ENCODE peak calls at places on chromosome 9, in four cellular contexts. A is tibial nerve, B is dorsolateral prefrontal cortex, L is upper lobe of left lung. K is an unnamed sample. For H3K27me3, the result is how much of the 10 kb centered on the place peaks cover.

GRCh38 chr9:133139246-133140173 is 18.5 kb upstream of the RALGDS start:
- DNase-seq in A (no peak), B (no peak), L (peak), K (no peak)

GRCh38 chr9:99249619-99250018 is 27.5 kb downstream of the SEC61B start:
- DNase-seq in A (no peak), B (no peak), L (no peak), K (no peak)

GRCh38 chr9:129182625-129183494 is 4.8 kb upstream of the IER5L start:
- DNase-seq in A (peak), B (no peak), L (no peak), K (peak)

GRCh38 chr9:109452761-109453160 is 45.3 kb downstream of the PTPN3 start:
- DNase-seq in A (no peak), B (no peak), L (no peak), K (no peak)

GRCh38 chr9:89679581-89679980 is 74.8 kb downstream of the GADD45G start:
- DNase-seq in A (no peak), B (no peak), L (no peak), K (no peak)

GRCh38 chr9:7177383-7177782 is 419.6 kb downstream of the KDM4C start:
- DNase-seq in A (no peak), B (no peak), L (no peak), K (no peak)

GRCh38 chr9:89738137-89738932 is 133.5 kb downstream of the GADD45G start:
- DNase-seq in A (no peak), B (no peak), L (no peak), K (no peak)

GRCh38 chr9:96719538-96720315 is 58.2 kb downstream of the ZNF510 start:
- DNase-seq in A (no peak), B (no peak), L (peak), K (peak)

GRCh38 chr9:89431930-89432725 is 65.8 kb downstream of the SEMA4D start:
- DNase-seq in A (no peak), B (no peak), L (no peak), K (no peak)

DNA sequence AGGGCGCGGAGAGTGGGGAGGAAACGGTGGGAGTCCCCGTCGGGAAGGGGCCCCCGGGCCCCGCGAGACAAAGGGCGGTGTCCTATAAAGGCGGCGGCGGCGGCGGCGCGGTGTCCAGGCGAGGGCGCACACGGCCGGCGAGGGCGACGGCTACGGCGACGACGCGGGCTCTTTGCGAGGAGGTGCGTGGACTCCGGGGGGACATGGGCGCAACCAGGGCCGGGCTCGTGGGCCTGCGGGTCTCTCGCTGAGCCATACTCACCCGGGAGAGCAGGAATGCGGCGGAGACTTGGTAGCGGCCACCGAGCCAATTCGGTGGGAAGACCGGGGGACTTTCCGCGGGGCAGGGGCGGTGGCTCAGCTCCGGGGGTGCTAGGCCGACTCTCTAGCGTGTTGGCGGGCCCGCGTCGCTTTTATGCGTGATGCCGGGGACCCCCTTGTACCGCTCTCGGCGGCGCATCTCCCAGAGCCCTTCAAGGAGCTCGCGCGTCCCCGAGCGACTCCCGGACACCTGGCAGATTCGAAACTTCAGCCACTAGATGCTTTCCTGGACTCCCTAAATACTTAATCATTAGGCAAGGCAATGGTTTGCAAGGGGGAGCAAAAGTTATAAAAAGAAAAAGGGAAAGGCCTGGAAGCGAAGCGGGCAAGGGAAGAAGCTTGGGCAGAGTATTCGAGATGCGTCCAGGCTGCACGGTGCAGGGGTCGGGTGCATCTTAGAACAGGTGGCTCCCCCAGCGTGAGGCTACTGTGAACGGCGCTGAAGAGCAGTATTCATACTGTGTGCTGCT is 5.9 kb upstream of the TAL2 start:
- DNase-seq in A (no peak), B (no peak), L (peak), K (peak)
- H3K27me3 ChIP-seq in A (under half), B (under half), L (under half), K (under half)

GRCh38 chr9:136202449-136203405 is 2.2 kb downstream of the LHX3 start:
- DNase-seq in A (no peak), B (no peak), L (peak), K (no peak)

GRCh38 chr9:136204838-136205706 is at the start of gene LHX3:
- DNase-seq in A (no peak), B (no peak), L (peak), K (peak)

GRCh38 chr9:136203406-136204085 is 1.4 kb downstream of the LHX3 start:
- DNase-seq in A (no peak), B (no peak), L (peak), K (no peak)

GRCh38 chr9:136205707-136205992 is 722 bp upstream of the LHX3 start:
- DNase-seq in A (no peak), B (no peak), L (peak), K (no peak)

DNA sequence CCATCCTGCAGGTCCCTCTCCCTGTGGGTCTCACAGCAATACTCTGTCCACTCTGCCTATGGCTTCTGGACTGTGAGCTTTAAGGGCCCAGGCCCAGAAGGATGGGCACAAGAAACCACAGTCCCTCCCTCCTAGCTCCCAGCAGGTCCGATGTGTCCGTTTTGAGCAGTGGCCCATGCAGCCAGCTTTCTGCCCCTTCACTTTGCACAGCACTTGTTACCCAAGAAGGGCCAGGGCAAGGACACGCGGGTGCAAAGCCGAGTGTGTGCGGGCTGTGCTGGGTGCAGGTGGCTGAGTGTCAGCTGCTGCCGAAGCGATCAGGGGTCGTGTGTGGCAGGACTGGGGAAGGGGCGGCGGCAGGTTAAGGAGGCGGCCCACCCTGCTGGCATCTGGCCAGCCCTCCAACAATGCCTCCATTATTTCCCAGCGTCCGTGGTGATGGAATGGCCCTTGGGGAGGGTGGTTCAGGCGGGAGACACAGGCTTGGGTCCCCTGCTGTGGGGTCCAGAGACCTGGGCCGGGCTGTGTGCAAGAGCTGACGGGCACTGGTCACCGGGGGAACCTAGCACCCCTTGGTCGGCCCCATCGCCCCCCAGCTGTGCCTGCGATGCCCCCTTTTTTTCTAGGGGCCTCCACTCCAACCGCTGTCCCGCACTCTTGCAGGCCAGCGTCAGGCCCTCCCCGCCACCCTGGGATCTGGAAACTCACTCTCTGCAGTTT is 682 bp downstream of the LHX3 start:
- DNase-seq in A (no peak), B (no peak), L (peak), K (no peak)
- H3K27me3 ChIP-seq in A (under half), B (half or more), L (under half), K (under half)

DNA sequence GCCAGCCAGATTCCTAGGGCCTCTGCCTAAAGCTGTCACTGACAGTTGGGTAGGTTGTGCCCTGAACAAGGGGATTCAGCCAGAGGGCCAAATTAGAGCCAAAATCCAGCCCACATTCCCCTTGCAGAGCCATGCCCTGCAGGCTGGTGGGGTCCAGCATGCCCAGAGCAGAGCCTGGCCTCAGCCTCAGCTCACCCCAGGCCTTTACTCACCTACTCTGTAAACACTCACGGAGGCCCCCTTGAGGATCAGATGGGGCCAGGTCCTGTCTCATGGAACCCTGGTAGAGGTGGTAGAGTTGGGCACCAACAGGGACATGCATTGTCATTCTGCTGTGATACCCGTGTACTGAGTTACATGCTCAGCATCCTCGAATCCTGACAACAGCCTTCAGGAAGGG is 74.9 kb downstream of the LMX1B start:
- DNase-seq in A (no peak), B (no peak), L (no peak), K (no peak)
- H3K27me3 ChIP-seq in A (under half), B (under half), L (under half), K (under half)

GRCh38 chr9:73121375-73121935 is 30.2 kb upstream of the ANXA1 start:
- DNase-seq in A (no peak), B (no peak), L (no peak), K (no peak)

GRCh38 chr9:73116030-73116429 is 35.6 kb upstream of the ANXA1 start:
- DNase-seq in A (no peak), B (no peak), L (no peak), K (no peak)

GRCh38 chr9:73116880-73117279 is 34.8 kb upstream of the ANXA1 start:
- DNase-seq in A (no peak), B (no peak), L (no peak), K (no peak)

GRCh38 chr9:73118297-73118696 is 33.4 kb upstream of the ANXA1 start:
- DNase-seq in A (no peak), B (no peak), L (no peak), K (no peak)

GRCh38 chr9:73118898-73119554 is 32.6 kb upstream of the ANXA1 start:
- DNase-seq in A (no peak), B (no peak), L (no peak), K (no peak)
- H3K27me3 ChIP-seq in A (under half), B (under half), L (under half), K (under half)

K was measured in right cardiac atrium.